ENCODE peak calls at places on chromosomes 12 and 14, in ten cellular contexts. One of them, this sample, is unnamed.
A peak's percentile ranks its signal among the peaks of the same experiment; 100 is the strongest.

GRCh38 chr12:3204143-3204542 is 127.0 kb downstream of the TSPAN9 start:
- DNase-seq in HCT116: peak; percentile 7
- DNase-seq in transverse colon: no peak
- DNase-seq in DND-41: no peak
- DNase-seq in sigmoid colon: no peak
- DNase-seq in GM12865: no peak
- DNase-seq in astrocyte of the spinal cord: no peak
- DNase-seq in ovary: no peak
- DNase-seq in progenitor cell of endocrine pancreas: no peak
- DNase-seq in CD8-positive, alpha-beta T cell: no peak
- DNase-seq in this sample: no peak

GRCh38 chr12:43278268-43278832 is 273.7 kb downstream of the ADAMTS20 start:
- DNase-seq in astrocyte of the spinal cord: no peak
- DNase-seq in HCT116: no peak
- DNase-seq in sigmoid colon: no peak
- DNase-seq in transverse colon: no peak
- DNase-seq in ovary: no peak
- DNase-seq in CD8-positive, alpha-beta T cell: no peak
- DNase-seq in DND-41: no peak
- DNase-seq in progenitor cell of endocrine pancreas: no peak
- DNase-seq in GM12865: peak; percentile 14
- DNase-seq in this sample: peak; percentile 21

GRCh38 chr14:99757331-99758070 is 35.7 kb upstream of the EML1 start:
- DNase-seq in HCT116: peak; percentile 66
- DNase-seq in DND-41: no peak
- DNase-seq in sigmoid colon: peak; percentile 67
- DNase-seq in progenitor cell of endocrine pancreas: no peak
- DNase-seq in GM12865: no peak
- DNase-seq in astrocyte of the spinal cord: peak; percentile 95
- DNase-seq in ovary: no peak
- DNase-seq in transverse colon: no peak
- DNase-seq in CD8-positive, alpha-beta T cell: no peak
- DNase-seq in this sample: no peak

GRCh38 chr12:69161835-69162234 is 77.5 kb upstream of the CPSF6 start:
- DNase-seq in sigmoid colon: no peak
- DNase-seq in astrocyte of the spinal cord: no peak
- DNase-seq in progenitor cell of endocrine pancreas: no peak
- DNase-seq in ovary: no peak
- DNase-seq in DND-41: peak; percentile 5
- DNase-seq in CD8-positive, alpha-beta T cell: peak; percentile 14
- DNase-seq in HCT116: no peak
- DNase-seq in transverse colon: no peak
- DNase-seq in GM12865: peak; percentile 90
- DNase-seq in this sample: peak; percentile 73

GRCh38 chr14:73741386-73741875 is 27.2 kb upstream of the PNMA1 start:
- DNase-seq in DND-41: peak; percentile 92
- DNase-seq in GM12865: peak; percentile 69
- DNase-seq in astrocyte of the spinal cord: peak; percentile 78
- DNase-seq in ovary: peak; percentile 71
- DNase-seq in CD8-positive, alpha-beta T cell: peak; percentile 75
- DNase-seq in transverse colon: peak; percentile 86
- DNase-seq in progenitor cell of endocrine pancreas: no peak
- DNase-seq in sigmoid colon: peak; percentile 90
- DNase-seq in HCT116: no peak
- DNase-seq in this sample: peak; percentile 76

GRCh38 chr14:57364659-57365450 is 25.5 kb upstream of the NAA30 start:
- DNase-seq in sigmoid colon: no peak
- DNase-seq in transverse colon: no peak
- DNase-seq in progenitor cell of endocrine pancreas: no peak
- DNase-seq in DND-41: no peak
- DNase-seq in astrocyte of the spinal cord: no peak
- DNase-seq in ovary: no peak
- DNase-seq in GM12865: no peak
- DNase-seq in CD8-positive, alpha-beta T cell: no peak
- DNase-seq in HCT116: no peak
- DNase-seq in this sample: no peak

GRCh38 chr12:63930971-63931370 is 86.5 kb downstream of the SRGAP1 start:
- DNase-seq in GM12865: no peak
- DNase-seq in DND-41: no peak
- DNase-seq in astrocyte of the spinal cord: peak; percentile 45
- DNase-seq in HCT116: no peak
- DNase-seq in transverse colon: no peak
- DNase-seq in sigmoid colon: no peak
- DNase-seq in ovary: no peak
- DNase-seq in progenitor cell of endocrine pancreas: no peak
- DNase-seq in CD8-positive, alpha-beta T cell: no peak
- DNase-seq in this sample: no peak

GRCh38 chr14:65223636-65224035 is 121.3 kb upstream of the MAX start:
- DNase-seq in GM12865: no peak
- DNase-seq in ovary: no peak
- DNase-seq in CD8-positive, alpha-beta T cell: no peak
- DNase-seq in HCT116: no peak
- DNase-seq in astrocyte of the spinal cord: no peak
- DNase-seq in sigmoid colon: no peak
- DNase-seq in progenitor cell of endocrine pancreas: no peak
- DNase-seq in transverse colon: no peak
- DNase-seq in DND-41: no peak
- DNase-seq in this sample: no peak

GRCh38 chr12:81668475-81668874 is 90.7 kb downstream of the PPFIA2 start:
- DNase-seq in progenitor cell of endocrine pancreas: no peak
- DNase-seq in GM12865: peak; percentile 21
- DNase-seq in astrocyte of the spinal cord: peak; percentile 96
- DNase-seq in HCT116: peak; percentile 26
- DNase-seq in ovary: no peak
- DNase-seq in DND-41: no peak
- DNase-seq in transverse colon: no peak
- DNase-seq in CD8-positive, alpha-beta T cell: no peak
- DNase-seq in sigmoid colon: no peak
- DNase-seq in this sample: no peak

GRCh38 chr12:5733136-5733755 is 211.8 kb downstream of the ANO2 start:
- DNase-seq in transverse colon: no peak
- DNase-seq in DND-41: no peak
- DNase-seq in sigmoid colon: no peak
- DNase-seq in CD8-positive, alpha-beta T cell: no peak
- DNase-seq in astrocyte of the spinal cord: no peak
- DNase-seq in progenitor cell of endocrine pancreas: no peak
- DNase-seq in GM12865: no peak
- DNase-seq in ovary: no peak
- DNase-seq in HCT116: no peak
- DNase-seq in this sample: no peak

GRCh38 chr14:54566410-54567223 is at the start of gene SAMD4A:
- DNase-seq in CD8-positive, alpha-beta T cell: peak; percentile 50
- DNase-seq in progenitor cell of endocrine pancreas: peak; percentile 45
- DNase-seq in astrocyte of the spinal cord: peak; percentile 92
- DNase-seq in HCT116: no peak
- DNase-seq in sigmoid colon: peak; percentile 94
- DNase-seq in ovary: peak; percentile 79
- DNase-seq in DND-41: peak; percentile 77
- DNase-seq in GM12865: peak; percentile 74
- DNase-seq in transverse colon: peak; percentile 75
- DNase-seq in this sample: peak; percentile 83

GRCh38 chr14:47200740-47201139 is 474.7 kb downstream of the MDGA2 start:
- DNase-seq in progenitor cell of endocrine pancreas: no peak
- DNase-seq in GM12865: no peak
- DNase-seq in transverse colon: no peak
- DNase-seq in DND-41: no peak
- DNase-seq in astrocyte of the spinal cord: no peak
- DNase-seq in ovary: no peak
- DNase-seq in sigmoid colon: no peak
- DNase-seq in HCT116: no peak
- DNase-seq in CD8-positive, alpha-beta T cell: no peak
- DNase-seq in this sample: no peak

GRCh38 chr14:51596473-51596870 is 55.2 kb upstream of the FRMD6 start:
- DNase-seq in CD8-positive, alpha-beta T cell: peak; percentile 48
- DNase-seq in DND-41: no peak
- DNase-seq in sigmoid colon: no peak
- DNase-seq in GM12865: peak; percentile 77
- DNase-seq in astrocyte of the spinal cord: no peak
- DNase-seq in progenitor cell of endocrine pancreas: no peak
- DNase-seq in HCT116: no peak
- DNase-seq in transverse colon: no peak
- DNase-seq in ovary: no peak
- DNase-seq in this sample: no peak

GRCh38 chr12:70854138-70854537 is 66.4 kb downstream of the PTPRR start:
- DNase-seq in progenitor cell of endocrine pancreas: no peak
- DNase-seq in HCT116: no peak
- DNase-seq in DND-41: no peak
- DNase-seq in ovary: no peak
- DNase-seq in sigmoid colon: no peak
- DNase-seq in GM12865: no peak
- DNase-seq in CD8-positive, alpha-beta T cell: no peak
- DNase-seq in transverse colon: no peak
- DNase-seq in astrocyte of the spinal cord: no peak
- DNase-seq in this sample: no peak

GRCh38 chr14:70096866-70097265 is 91.9 kb downstream of the SLC8A3 start:
- DNase-seq in CD8-positive, alpha-beta T cell: no peak
- DNase-seq in astrocyte of the spinal cord: no peak
- DNase-seq in ovary: no peak
- DNase-seq in sigmoid colon: no peak
- DNase-seq in HCT116: no peak
- DNase-seq in GM12865: no peak
- DNase-seq in DND-41: no peak
- DNase-seq in progenitor cell of endocrine pancreas: no peak
- DNase-seq in transverse colon: no peak
- DNase-seq in this sample: no peak

GRCh38 chr12:120795441-120796178 is 70.0 kb downstream of the ACADS start:
- DNase-seq in DND-41: no peak
- DNase-seq in astrocyte of the spinal cord: no peak
- DNase-seq in GM12865: no peak
- DNase-seq in CD8-positive, alpha-beta T cell: no peak
- DNase-seq in HCT116: no peak
- DNase-seq in transverse colon: no peak
- DNase-seq in ovary: no peak
- DNase-seq in progenitor cell of endocrine pancreas: no peak
- DNase-seq in sigmoid colon: no peak
- DNase-seq in this sample: no peak
- TF ChIP-seq CTCF in DND-41: no peak
- TF ChIP-seq CTCF in astrocyte of the spinal cord: no peak
- TF ChIP-seq CTCF in GM12865: no peak
- TF ChIP-seq CTCF in CD8-positive, alpha-beta T cell: peak; percentile 4
- TF ChIP-seq CTCF in HCT116: no peak
- TF ChIP-seq CTCF in transverse colon: no peak
- TF ChIP-seq CTCF in ovary: no peak
- TF ChIP-seq CTCF in progenitor cell of endocrine pancreas: no peak
- TF ChIP-seq CTCF in sigmoid colon: no peak
- TF ChIP-seq CTCF in this sample: no peak

DNA sequence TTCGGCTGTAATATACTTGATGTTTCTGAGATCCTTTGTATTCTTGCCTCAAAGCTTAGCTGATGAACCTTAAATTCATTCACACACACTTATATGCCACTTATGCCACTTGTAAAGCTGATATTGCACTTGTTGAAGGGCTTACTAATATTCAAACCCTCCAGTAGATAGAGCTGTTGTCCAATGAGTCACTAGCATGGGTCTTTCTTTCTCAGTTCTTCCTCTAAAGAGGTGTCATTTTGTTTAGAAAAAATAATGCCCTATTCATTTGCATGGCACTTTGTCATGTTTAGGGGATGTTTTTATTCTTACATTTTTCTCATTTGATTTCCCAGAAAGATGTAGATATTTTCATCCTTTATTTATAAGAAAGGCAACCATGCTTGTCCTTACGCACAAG is 56.4 kb downstream of the MON2 start:
- DNase-seq in transverse colon: no peak
- DNase-seq in progenitor cell of endocrine pancreas: no peak
- DNase-seq in HCT116: no peak
- DNase-seq in DND-41: no peak
- DNase-seq in CD8-positive, alpha-beta T cell: no peak
- DNase-seq in ovary: no peak
- DNase-seq in sigmoid colon: no peak
- DNase-seq in astrocyte of the spinal cord: no peak
- DNase-seq in GM12865: peak; percentile 5
- DNase-seq in this sample: no peak
- TF ChIP-seq CTCF in transverse colon: no peak
- TF ChIP-seq CTCF in progenitor cell of endocrine pancreas: no peak
- TF ChIP-seq CTCF in HCT116: peak; percentile 12
- TF ChIP-seq CTCF in DND-41: no peak
- TF ChIP-seq CTCF in CD8-positive, alpha-beta T cell: no peak
- TF ChIP-seq CTCF in ovary: no peak
- TF ChIP-seq CTCF in sigmoid colon: no peak
- TF ChIP-seq CTCF in astrocyte of the spinal cord: no peak
- TF ChIP-seq CTCF in GM12865: no peak
- TF ChIP-seq CTCF in this sample: peak; percentile 27

GRCh38 chr12:66268562-66268961 is 33.7 kb upstream of the HELB start:
- DNase-seq in sigmoid colon: no peak
- DNase-seq in astrocyte of the spinal cord: no peak
- DNase-seq in GM12865: peak; percentile 25
- DNase-seq in CD8-positive, alpha-beta T cell: no peak
- DNase-seq in HCT116: no peak
- DNase-seq in ovary: no peak
- DNase-seq in DND-41: no peak
- DNase-seq in transverse colon: no peak
- DNase-seq in progenitor cell of endocrine pancreas: no peak
- DNase-seq in this sample: no peak

GRCh38 chr12:66262737-66263136 is 39.6 kb upstream of the HELB start:
- DNase-seq in GM12865: no peak
- DNase-seq in HCT116: no peak
- DNase-seq in transverse colon: no peak
- DNase-seq in ovary: no peak
- DNase-seq in progenitor cell of endocrine pancreas: no peak
- DNase-seq in DND-41: no peak
- DNase-seq in astrocyte of the spinal cord: no peak
- DNase-seq in sigmoid colon: no peak
- DNase-seq in CD8-positive, alpha-beta T cell: no peak
- DNase-seq in this sample: no peak
- TF ChIP-seq CTCF in GM12865: no peak
- TF ChIP-seq CTCF in HCT116: no peak
- TF ChIP-seq CTCF in transverse colon: no peak
- TF ChIP-seq CTCF in ovary: no peak
- TF ChIP-seq CTCF in progenitor cell of endocrine pancreas: no peak
- TF ChIP-seq CTCF in DND-41: no peak
- TF ChIP-seq CTCF in astrocyte of the spinal cord: no peak
- TF ChIP-seq CTCF in sigmoid colon: no peak
- TF ChIP-seq CTCF in CD8-positive, alpha-beta T cell: peak; percentile 19
- TF ChIP-seq CTCF in this sample: no peak

DNA sequence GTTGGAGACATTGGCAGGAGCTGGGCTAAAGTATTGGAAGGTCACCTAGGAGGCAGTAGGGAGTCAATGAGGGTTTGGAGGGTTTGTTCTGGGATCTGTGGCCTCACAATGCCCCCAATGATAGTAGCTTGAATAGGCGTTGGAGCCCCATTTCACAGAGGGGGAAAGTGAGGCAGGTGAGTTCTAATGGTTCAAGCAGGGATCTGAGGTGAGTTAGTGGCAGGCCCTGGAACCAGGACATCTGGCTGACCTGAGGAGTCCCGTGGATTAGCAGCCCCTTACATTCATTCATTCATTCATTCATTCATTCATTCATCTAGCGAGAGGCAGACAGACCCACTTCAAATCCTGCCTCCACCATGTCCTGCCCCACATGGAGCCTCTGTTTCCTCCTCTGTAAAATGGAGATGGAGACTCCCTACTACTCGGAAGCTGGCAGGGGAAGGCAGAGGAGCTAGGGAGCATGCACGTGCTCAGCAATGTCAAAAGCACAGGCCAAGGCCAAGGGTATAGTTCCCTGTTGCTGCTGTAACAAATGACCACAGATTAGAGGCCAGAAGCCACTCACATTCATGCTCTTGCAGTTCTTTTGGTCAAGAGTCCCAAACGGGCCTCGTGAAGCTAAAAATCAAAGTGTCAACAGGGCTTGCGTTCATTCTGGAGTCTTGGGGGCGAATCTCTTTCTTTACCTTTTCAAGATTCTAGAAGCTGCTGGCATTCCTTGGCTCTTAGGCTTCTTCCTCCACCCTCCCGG is 2.2 kb upstream of the TMEM119 start:
- DNase-seq in HCT116: no peak
- DNase-seq in progenitor cell of endocrine pancreas: no peak
- DNase-seq in ovary: no peak
- DNase-seq in astrocyte of the spinal cord: no peak
- DNase-seq in DND-41: no peak
- DNase-seq in GM12865: no peak
- DNase-seq in CD8-positive, alpha-beta T cell: no peak
- DNase-seq in sigmoid colon: no peak
- DNase-seq in transverse colon: no peak
- DNase-seq in this sample: no peak
- TF ChIP-seq CTCF in HCT116: no peak
- TF ChIP-seq CTCF in progenitor cell of endocrine pancreas: no peak
- TF ChIP-seq CTCF in ovary: no peak
- TF ChIP-seq CTCF in astrocyte of the spinal cord: no peak
- TF ChIP-seq CTCF in DND-41: no peak
- TF ChIP-seq CTCF in GM12865: no peak
- TF ChIP-seq CTCF in CD8-positive, alpha-beta T cell: no peak
- TF ChIP-seq CTCF in sigmoid colon: no peak
- TF ChIP-seq CTCF in transverse colon: no peak
- TF ChIP-seq CTCF in this sample: no peak

This sample was measured in GM13977.